ENCODE peak calls at places on chromosomes 1 and 21, in nine cellular contexts. One of them, this sample, is unnamed. For H3K9me3, the result is how much of the 10 kb centered on the place peaks cover.

GRCh38 chr1:176098560-176098959 is 108.5 kb downstream of the COP1 start:
- DNase-seq in H1: no peak
- DNase-seq in endothelial cell of umbilical vein: no peak
- DNase-seq in uterus: no peak
- DNase-seq in adrenal gland: no peak
- DNase-seq in ovary: no peak
- DNase-seq in spleen: no peak
- DNase-seq in stomach: no peak
- DNase-seq in suprapubic skin: no peak
- DNase-seq in this sample: no peak

GRCh38 chr1:56627636-56628039 is 17.5 kb upstream of the PRKAA2 start:
- DNase-seq in H1: no peak
- DNase-seq in endothelial cell of umbilical vein: peak
- DNase-seq in uterus: no peak
- DNase-seq in adrenal gland: no peak
- DNase-seq in ovary: no peak
- DNase-seq in spleen: no peak
- DNase-seq in stomach: no peak
- DNase-seq in suprapubic skin: no peak
- DNase-seq in this sample: no peak

GRCh38 chr1:30704271-30704670 is 19.1 kb downstream of the MATN1 start:
- DNase-seq in H1: no peak
- DNase-seq in endothelial cell of umbilical vein: no peak
- DNase-seq in uterus: peak
- DNase-seq in adrenal gland: no peak
- DNase-seq in ovary: no peak
- DNase-seq in spleen: no peak
- DNase-seq in stomach: no peak
- DNase-seq in suprapubic skin: peak
- DNase-seq in this sample: no peak

GRCh38 chr1:180581635-180582039 is 22.9 kb downstream of the OVAAL start:
- DNase-seq in H1: no peak
- DNase-seq in endothelial cell of umbilical vein: no peak
- DNase-seq in uterus: no peak
- DNase-seq in adrenal gland: no peak
- DNase-seq in ovary: no peak
- DNase-seq in spleen: no peak
- DNase-seq in stomach: no peak
- DNase-seq in suprapubic skin: no peak
- DNase-seq in this sample: no peak

GRCh38 chr1:113943028-113943811 is 14.1 kb downstream of the HIPK1 start:
- DNase-seq in H1: no peak
- DNase-seq in endothelial cell of umbilical vein: no peak
- DNase-seq in uterus: no peak
- DNase-seq in adrenal gland: no peak
- DNase-seq in ovary: no peak
- DNase-seq in spleen: no peak
- DNase-seq in stomach: no peak
- DNase-seq in suprapubic skin: no peak
- DNase-seq in this sample: no peak

GRCh38 chr1:33633019-33633801 is 160.8 kb downstream of the ZSCAN20 start:
- DNase-seq in H1: peak
- DNase-seq in endothelial cell of umbilical vein: peak
- DNase-seq in uterus: peak
- DNase-seq in adrenal gland: peak
- DNase-seq in ovary: peak
- DNase-seq in spleen: peak
- DNase-seq in stomach: peak
- DNase-seq in suprapubic skin: peak
- DNase-seq in this sample: peak

GRCh38 chr1:2468041-2468472 is 8.0 kb upstream of the PLCH2 start:
- DNase-seq in H1: no peak
- DNase-seq in endothelial cell of umbilical vein: peak
- DNase-seq in uterus: no peak
- DNase-seq in adrenal gland: peak
- DNase-seq in ovary: peak
- DNase-seq in spleen: no peak
- DNase-seq in stomach: no peak
- DNase-seq in suprapubic skin: no peak
- DNase-seq in this sample: no peak

GRCh38 chr1:244349581-244350001 is 102.1 kb downstream of the ADSS2 start:
- DNase-seq in H1: no peak
- DNase-seq in endothelial cell of umbilical vein: peak
- DNase-seq in uterus: no peak
- DNase-seq in adrenal gland: no peak
- DNase-seq in ovary: no peak
- DNase-seq in spleen: no peak
- DNase-seq in stomach: no peak
- DNase-seq in suprapubic skin: no peak
- DNase-seq in this sample: no peak

GRCh38 chr1:170096806-170097340 is 22.4 kb upstream of the KIFAP3 start:
- DNase-seq in H1: no peak
- DNase-seq in endothelial cell of umbilical vein: no peak
- DNase-seq in uterus: no peak
- DNase-seq in adrenal gland: no peak
- DNase-seq in ovary: no peak
- DNase-seq in spleen: no peak
- DNase-seq in stomach: no peak
- DNase-seq in suprapubic skin: no peak
- DNase-seq in this sample: no peak

GRCh38 chr1:222283147-222283768 is 264.6 kb downstream of the HHIPL2 start:
- DNase-seq in H1: no peak
- DNase-seq in endothelial cell of umbilical vein: no peak
- DNase-seq in uterus: no peak
- DNase-seq in adrenal gland: peak
- DNase-seq in ovary: peak
- DNase-seq in spleen: peak
- DNase-seq in stomach: no peak
- DNase-seq in suprapubic skin: no peak
- DNase-seq in this sample: no peak

GRCh38 chr1:36053978-36054377 is 29.9 kb upstream of the TEKT2 start:
- DNase-seq in H1: no peak
- DNase-seq in endothelial cell of umbilical vein: no peak
- DNase-seq in uterus: no peak
- DNase-seq in adrenal gland: no peak
- DNase-seq in ovary: no peak
- DNase-seq in spleen: no peak
- DNase-seq in stomach: no peak
- DNase-seq in suprapubic skin: no peak
- DNase-seq in this sample: no peak

GRCh38 chr1:65459397-65459768 is 38.9 kb downstream of the LEPR start:
- DNase-seq in H1: no peak
- DNase-seq in endothelial cell of umbilical vein: peak
- DNase-seq in uterus: no peak
- DNase-seq in adrenal gland: peak
- DNase-seq in ovary: no peak
- DNase-seq in spleen: no peak
- DNase-seq in stomach: no peak
- DNase-seq in suprapubic skin: no peak
- DNase-seq in this sample: no peak

GRCh38 chr21:35491114-35491513 is 442.0 kb upstream of the RUNX1 start:
- DNase-seq in H1: no peak
- DNase-seq in endothelial cell of umbilical vein: no peak
- DNase-seq in uterus: no peak
- DNase-seq in adrenal gland: no peak
- DNase-seq in ovary: no peak
- DNase-seq in spleen: no peak
- DNase-seq in stomach: no peak
- DNase-seq in suprapubic skin: no peak
- DNase-seq in this sample: no peak

GRCh38 chr1:52145137-52145536 is 3.2 kb downstream of the ZFYVE9 start:
- DNase-seq in H1: no peak
- DNase-seq in endothelial cell of umbilical vein: no peak
- DNase-seq in uterus: no peak
- DNase-seq in adrenal gland: no peak
- DNase-seq in ovary: no peak
- DNase-seq in spleen: no peak
- DNase-seq in stomach: no peak
- DNase-seq in suprapubic skin: no peak
- DNase-seq in this sample: no peak

GRCh38 chr1:27882543-27882903 is 10.2 kb downstream of the THEMIS2 start:
- DNase-seq in H1: no peak
- DNase-seq in endothelial cell of umbilical vein: no peak
- DNase-seq in uterus: no peak
- DNase-seq in adrenal gland: no peak
- DNase-seq in ovary: no peak
- DNase-seq in spleen: no peak
- DNase-seq in stomach: no peak
- DNase-seq in suprapubic skin: no peak
- DNase-seq in this sample: no peak

GRCh38 chr1:204731509-204731908 is 46.0 kb upstream of the LRRN2 start:
- DNase-seq in H1: no peak
- DNase-seq in endothelial cell of umbilical vein: no peak
- DNase-seq in uterus: no peak
- DNase-seq in adrenal gland: no peak
- DNase-seq in ovary: no peak
- DNase-seq in spleen: no peak
- DNase-seq in stomach: no peak
- DNase-seq in suprapubic skin: no peak
- DNase-seq in this sample: no peak

GRCh38 chr21:41965447-41966340 is 11.9 kb upstream of the C2CD2 start:
- DNase-seq in H1: no peak
- DNase-seq in endothelial cell of umbilical vein: no peak
- DNase-seq in uterus: no peak
- DNase-seq in adrenal gland: no peak
- DNase-seq in ovary: no peak
- DNase-seq in spleen: peak
- DNase-seq in stomach: no peak
- DNase-seq in suprapubic skin: no peak
- DNase-seq in this sample: peak

GRCh38 chr1:19862944-19863343 is 19.3 kb upstream of the OTUD3 start:
- DNase-seq in H1: no peak
- DNase-seq in endothelial cell of umbilical vein: no peak
- DNase-seq in uterus: no peak
- DNase-seq in adrenal gland: no peak
- DNase-seq in ovary: no peak
- DNase-seq in spleen: no peak
- DNase-seq in stomach: no peak
- DNase-seq in suprapubic skin: no peak
- DNase-seq in this sample: no peak

GRCh38 chr21:15050588-15051377 is 14.0 kb downstream of the NRIP1 start:
- DNase-seq in H1: no peak
- DNase-seq in endothelial cell of umbilical vein: no peak
- DNase-seq in uterus: no peak
- DNase-seq in adrenal gland: no peak
- DNase-seq in ovary: no peak
- DNase-seq in spleen: peak
- DNase-seq in stomach: no peak
- DNase-seq in suprapubic skin: no peak
- DNase-seq in this sample: no peak

DNA sequence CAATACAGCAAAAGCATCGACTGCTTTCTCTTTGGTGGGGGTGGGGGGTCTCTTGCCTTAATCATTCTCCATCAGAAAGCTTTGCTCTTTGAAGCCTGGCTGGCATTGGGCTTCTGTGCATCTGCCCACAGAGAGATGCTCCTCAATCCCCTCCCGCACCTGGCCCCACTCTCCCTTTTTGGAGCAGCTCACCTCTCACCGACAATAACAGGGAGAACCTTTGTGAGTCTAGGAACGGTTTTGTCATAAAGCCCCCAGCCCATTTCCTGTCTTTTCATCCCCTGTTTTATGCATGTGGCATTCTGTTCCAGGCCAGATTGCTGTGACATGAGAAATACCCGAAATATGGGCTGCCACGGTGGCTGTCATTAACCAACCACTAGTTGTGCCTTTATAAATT is 469.0 kb upstream of the VAMP3 start:
- DNase-seq in H1: no peak
- DNase-seq in endothelial cell of umbilical vein: no peak
- DNase-seq in uterus: no peak
- DNase-seq in adrenal gland: no peak
- DNase-seq in ovary: no peak
- DNase-seq in spleen: no peak
- DNase-seq in stomach: no peak
- DNase-seq in suprapubic skin: no peak
- DNase-seq in this sample: no peak
- H3K9me3 ChIP-seq in H1: under half
- H3K9me3 ChIP-seq in endothelial cell of umbilical vein: under half
- H3K9me3 ChIP-seq in uterus: under half
- H3K9me3 ChIP-seq in adrenal gland: under half
- H3K9me3 ChIP-seq in ovary: under half
- H3K9me3 ChIP-seq in spleen: under half
- H3K9me3 ChIP-seq in stomach: under half
- H3K9me3 ChIP-seq in suprapubic skin: under half
- H3K9me3 ChIP-seq in this sample: under half

GRCh38 chr1:39701092-39701460 is 9.8 kb upstream of the HPCAL4 start:
- DNase-seq in H1: no peak
- DNase-seq in endothelial cell of umbilical vein: no peak
- DNase-seq in uterus: peak
- DNase-seq in adrenal gland: peak
- DNase-seq in ovary: peak
- DNase-seq in spleen: no peak
- DNase-seq in stomach: peak
- DNase-seq in suprapubic skin: no peak
- DNase-seq in this sample: peak
- H3K4me3 ChIP-seq in H1: peak
- H3K4me3 ChIP-seq in endothelial cell of umbilical vein: no peak
- H3K4me3 ChIP-seq in uterus: peak
- H3K4me3 ChIP-seq in adrenal gland: no peak
- H3K4me3 ChIP-seq in ovary: no peak
- H3K4me3 ChIP-seq in spleen: no peak
- H3K4me3 ChIP-seq in stomach: peak
- H3K4me3 ChIP-seq in suprapubic skin: peak
- H3K4me3 ChIP-seq in this sample: no peak

GRCh38 chr1:159229486-159229885 is 24.8 kb downstream of the ACKR1 start:
- DNase-seq in H1: no peak
- DNase-seq in endothelial cell of umbilical vein: no peak
- DNase-seq in uterus: no peak
- DNase-seq in adrenal gland: no peak
- DNase-seq in ovary: no peak
- DNase-seq in spleen: peak
- DNase-seq in stomach: no peak
- DNase-seq in suprapubic skin: no peak
- DNase-seq in this sample: peak
- TF ChIP-seq POLR2A in H1: no peak
- TF ChIP-seq POLR2A in endothelial cell of umbilical vein: no peak
- TF ChIP-seq POLR2A in uterus: no peak
- TF ChIP-seq POLR2A in adrenal gland: no peak
- TF ChIP-seq POLR2A in ovary: no peak
- TF ChIP-seq POLR2A in spleen: no peak
- TF ChIP-seq POLR2A in stomach: no peak
- TF ChIP-seq POLR2A in suprapubic skin: no peak
- TF ChIP-seq POLR2A in this sample: no peak

DNA sequence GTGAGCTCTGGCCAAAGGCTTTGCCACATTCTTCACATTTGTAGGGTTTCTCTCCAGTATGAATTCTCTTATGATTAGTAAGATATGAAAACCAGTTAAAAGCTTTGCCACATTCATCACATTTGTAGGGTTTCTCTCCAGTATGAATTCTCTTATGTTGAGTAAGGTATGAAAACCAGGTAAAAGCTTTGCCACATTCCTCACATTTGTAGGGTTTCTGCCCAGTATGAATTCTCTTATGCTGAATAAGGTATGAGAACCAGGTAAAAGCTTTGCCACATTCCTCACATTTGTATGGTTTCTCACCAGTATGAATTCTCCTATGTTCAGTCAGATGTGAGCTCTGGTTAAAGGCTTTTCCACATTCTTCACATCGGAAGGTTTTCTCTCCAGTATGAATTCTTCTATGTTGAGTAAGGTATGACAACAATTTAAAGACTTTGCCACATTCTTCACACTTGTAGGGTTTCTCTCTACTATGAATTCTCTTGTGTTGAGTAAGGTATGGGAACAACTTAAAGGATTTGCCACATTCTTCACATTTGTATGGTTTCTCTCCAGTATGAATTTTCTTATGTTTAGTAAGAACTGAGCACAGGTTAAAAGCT is 20.7 kb downstream of the ZNF695 start:
- DNase-seq in H1: no peak
- DNase-seq in endothelial cell of umbilical vein: no peak
- DNase-seq in uterus: no peak
- DNase-seq in adrenal gland: no peak
- DNase-seq in ovary: no peak
- DNase-seq in spleen: no peak
- DNase-seq in stomach: no peak
- DNase-seq in suprapubic skin: no peak
- DNase-seq in this sample: no peak
- H3K9me3 ChIP-seq in H1: half or more
- H3K9me3 ChIP-seq in endothelial cell of umbilical vein: under half
- H3K9me3 ChIP-seq in uterus: under half
- H3K9me3 ChIP-seq in adrenal gland: under half
- H3K9me3 ChIP-seq in ovary: under half
- H3K9me3 ChIP-seq in spleen: half or more
- H3K9me3 ChIP-seq in stomach: under half
- H3K9me3 ChIP-seq in suprapubic skin: half or more
- H3K9me3 ChIP-seq in this sample: under half